ENCODE peak calls at places on chromosome X, in four cellular contexts. N is stimulated activated CD4-positive, alpha-beta T cell treated with anti-CD3 and anti-CD28 coated beads, TNF-alpha, amount 100 ng/mL, for 48 hours; X is cardiac fibroblast; T is EL. C is an unnamed sample.
A peak's percentile ranks its signal among the peaks of the same experiment; 100 is the strongest.

GRCh38 chrX:17537652-17538301 is 162.8 kb downstream of the NHS start:
- DNase-seq in N (no peak), X (no peak), T (no peak), C (no peak)

GRCh38 chrX:120664081-120664480 is 34.2 kb upstream of the C1GALT1C1 start:
- DNase-seq in N (no peak), X (peak; percentile 61), T (peak; percentile 23), C (no peak)

GRCh38 chrX:141175786-141176185 is 1.1 kb downstream of the LDOC1 start:
- DNase-seq in N (no peak), X (no peak), T (no peak), C (no peak)

GRCh38 chrX:48769230-48769629 is 7.7 kb downstream of the GLOD5 start:
- DNase-seq in N (no peak), X (no peak), T (no peak), C (no peak)

GRCh38 chrX:53494427-53494826 is 60.3 kb upstream of the HSD17B10 start:
- DNase-seq in N (no peak), X (peak; percentile 25), T (no peak), C (no peak)

GRCh38 chrX:53211391-53211978 is 13.5 kb downstream of the KDM5C start:
- DNase-seq in N (no peak), X (peak; percentile 39), T (peak; percentile 57), C (no peak)

GRCh38 chrX:154013614-154014360 is 5.9 kb downstream of the IRAK1 start:
- DNase-seq in N (no peak), X (peak; percentile 33), T (peak; percentile 30), C (peak; percentile 35)

GRCh38 chrX:31546130-31546529 is 474.3 kb upstream of the FTHL17 start:
- DNase-seq in N (no peak), X (peak; percentile 85), T (peak; percentile 80), C (no peak)

GRCh38 chrX:67555578-67556203 is 11.9 kb downstream of the AR start:
- DNase-seq in N (no peak), X (peak; percentile 62), T (peak; percentile 48), C (peak; percentile 29)

GRCh38 chrX:16316336-16316735 is 149.1 kb downstream of the MAGEB17 start:
- DNase-seq in N (no peak), X (peak; percentile 2), T (no peak), C (no peak)

GRCh38 chrX:115266300-115266699 is 23.2 kb upstream of the LUZP4 start:
- DNase-seq in N (no peak), X (no peak), T (no peak), C (peak; percentile 13)

GRCh38 chrX:149461746-149462145 is 43.4 kb downstream of the IDS start:
- DNase-seq in N (no peak), X (no peak), T (no peak), C (no peak)

GRCh38 chrX:134931550-134931949 is 59.2 kb upstream of the SMIM10 start:
- DNase-seq in N (no peak), X (no peak), T (no peak), C (no peak)

GRCh38 chrX:24190500-24191156 is 41.1 kb downstream of the ZFX start:
- DNase-seq in N (no peak), X (peak; percentile 44), T (peak; percentile 12), C (no peak)

GRCh38 chrX:85003655-85004244 is at the start of gene APOOL:
- DNase-seq in N (peak; percentile 50), X (peak; percentile 92), T (peak; percentile 86), C (peak; percentile 85)

GRCh38 chrX:86133761-86134160 is 14.5 kb upstream of the DACH2 start:
- DNase-seq in N (no peak), X (peak; percentile 42), T (peak; percentile 2), C (no peak)

GRCh38 chrX:39470588-39471155 is 627.1 kb downstream of the BCOR start:
- DNase-seq in N (no peak), X (peak; percentile 16), T (peak; percentile 24), C (no peak)

C was measured in SK-N-DZ.